ENCODE peak calls at places on chromosomes 16 and 17, in four cellular contexts. R is heart right ventricle; B is CD8-positive, alpha-beta memory T cell; Z is colonic mucosa. T is an unnamed sample.

GRCh38 chr17:82228278-82228841 is 482 bp upstream of the SLC16A3 start:
- DNase-seq in Z (peak; percentile 78), R (no peak), B (peak; percentile 67), T (no peak)

GRCh38 chr16:17177968-17178880 is 292.5 kb downstream of the XYLT1 start:
- DNase-seq in R (no peak), B (no peak), Z (no peak), T (no peak)

GRCh38 chr16:22073350-22073749 is 19.0 kb upstream of the VWA3A start:
- DNase-seq in B (no peak), Z (no peak), R (no peak), T (no peak)

GRCh38 chr16:69005641-69006355 is 99.7 kb upstream of the HAS3 start:
- DNase-seq in B (no peak), R (no peak), Z (no peak), T (no peak)

GRCh38 chr17:67974186-67974585 is 22.1 kb downstream of the C17orf58 start:
- DNase-seq in Z (peak; percentile 8), R (no peak), B (no peak), T (no peak)

GRCh38 chr16:9004183-9004582 is 40.5 kb upstream of the USP7 start:
- DNase-seq in R (no peak), Z (no peak), B (no peak), T (no peak)

GRCh38 chr17:67056746-67057490 is 12.6 kb downstream of the CACNG1 start:
- DNase-seq in B (no peak), R (no peak), Z (no peak), T (no peak)

GRCh38 chr16:48613061-48613957 is 3.3 kb upstream of the N4BP1 start:
- DNase-seq in Z (peak; percentile 58), R (no peak), B (peak; percentile 82), T (no peak)

GRCh38 chr16:3519581-3519980 is 18.8 kb downstream of the CLUAP1 start:
- DNase-seq in Z (no peak), B (no peak), R (no peak), T (no peak)

GRCh38 chr16:85210423-85211169 is 98.3 kb upstream of the CIBAR2 start:
- DNase-seq in R (no peak), B (no peak), Z (no peak), T (no peak)

GRCh38 chr16:3774819-3775218 is 57.5 kb upstream of the TRAP1 start:
- DNase-seq in R (no peak), Z (no peak), B (no peak), T (no peak)

GRCh38 chr16:80614908-80615696 is 74.3 kb downstream of the DYNLRB2 start:
- DNase-seq in B (no peak), Z (no peak), R (no peak), T (no peak)

GRCh38 chr16:11149011-11149616 is 106.9 kb downstream of the SOCS1 start:
- DNase-seq in R (no peak), Z (no peak), B (no peak), T (no peak)

GRCh38 chr17:5695480-5695879 is 111.2 kb upstream of the NLRP1 start:
- DNase-seq in Z (no peak), R (no peak), B (no peak), T (no peak)

GRCh38 chr17:78802459-78802858 is 20.4 kb upstream of the CYTH1 start:
- DNase-seq in R (no peak), Z (no peak), B (no peak), T (no peak)

GRCh38 chr17:78736526-78737079 is 45.5 kb downstream of the CYTH1 start:
- DNase-seq in Z (peak; percentile 94), B (peak; percentile 71), R (peak; percentile 79), T (peak; percentile 84)

GRCh38 chr17:30344283-30345088 is 10.6 kb upstream of the TMIGD1 start:
- DNase-seq in Z (peak; percentile 82), R (peak; percentile 56), B (no peak), T (no peak)

GRCh38 chr16:22232277-22233049 is 26.4 kb downstream of the EEF2K start:
- DNase-seq in R (no peak), Z (peak; percentile 98), B (no peak), T (no peak)

GRCh38 chr17:43979671-43980070 is 24.8 kb upstream of the NAGS start:
- DNase-seq in B (no peak), R (no peak), Z (no peak), T (no peak)

GRCh38 chr16:22397459-22397858 is 23.0 kb upstream of the CDR2 start:
- DNase-seq in B (no peak), Z (no peak), R (no peak), T (no peak)

GRCh38 chr17:77995146-77995852 is 36.8 kb downstream of the TNRC6C start:
- DNase-seq in R (peak; percentile 65), Z (no peak), B (no peak), T (peak; percentile 40)

GRCh38 chr17:74442670-74443515 is 11.0 kb downstream of the GPRC5C start:
- DNase-seq in B (no peak), Z (peak; percentile 94), R (peak; percentile 92), T (peak; percentile 63)

GRCh38 chr17:27917000-27917399 is 23.8 kb upstream of the LYRM9 start:
- DNase-seq in B (no peak), Z (no peak), R (no peak), T (no peak)

GRCh38 chr17:57075785-57076184 is 9.3 kb upstream of the AKAP1 start:
- DNase-seq in Z (no peak), R (no peak), B (no peak), T (no peak)

GRCh38 chr17:1469231-1469852 is 13.3 kb upstream of the CRK start:
- DNase-seq in R (no peak), Z (no peak), B (no peak), T (no peak)

GRCh38 chr16:25110392-25110947 is 1.1 kb upstream of the LCMT1 start:
- DNase-seq in B (no peak), R (no peak), Z (no peak), T (no peak)

GRCh38 chr17:63405741-63406261 is 40.3 kb downstream of the CYB561 start:
- DNase-seq in Z (no peak), B (peak; percentile 18), R (no peak), T (no peak)

GRCh38 chr16:65376601-65377000 is 254.7 kb upstream of the CDH11 start:
- DNase-seq in B (no peak), Z (no peak), R (no peak), T (no peak)

GRCh38 chr17:77346765-77347164 is 206.0 kb downstream of the SEC14L1 start:
- DNase-seq in B (no peak), Z (peak; percentile 11), R (no peak), T (no peak)

GRCh38 chr17:10041916-10042588 is 137.0 kb upstream of the RCVRN start:
- DNase-seq in B (no peak), Z (no peak), R (no peak), T (no peak)

GRCh38 chr16:544517-544916 is 15.7 kb upstream of the PRR35 start:
- DNase-seq in Z (no peak), R (no peak), B (no peak), T (no peak)

GRCh38 chr17:49965522-49965905 is 3.5 kb upstream of the DLX4 start:
- DNase-seq in Z (no peak), B (no peak), R (no peak), T (no peak)

GRCh38 chr16:77850637-77851330 is 62.4 kb downstream of the VAT1L start:
- DNase-seq in R (no peak), Z (no peak), B (no peak), T (no peak)

GRCh38 chr17:31371511-31372097 is 19.9 kb upstream of the RAB11FIP4 start:
- DNase-seq in R (no peak), B (no peak), Z (no peak), T (no peak)

GRCh38 chr17:31364012-31364411 is 27.5 kb upstream of the RAB11FIP4 start:
- DNase-seq in Z (no peak), R (no peak), B (no peak), T (no peak)

GRCh38 chr17:31369266-31369665 is 22.2 kb upstream of the RAB11FIP4 start:
- DNase-seq in B (no peak), R (no peak), Z (no peak), T (no peak)

GRCh38 chr17:31366088-31366487 is 25.4 kb upstream of the RAB11FIP4 start:
- DNase-seq in B (no peak), Z (no peak), R (no peak), T (no peak)
- H3K4me1 ChIP-seq in B (no peaks in the 10 kb centered on the region), Z (no peaks in the 10 kb centered on the region), R (no peaks in the 10 kb centered on the region), T (no peaks in the 10 kb centered on the region)

GRCh38 chr17:45308016-45308365 is 8.8 kb downstream of the MAP3K14 start:
- DNase-seq in B (no peak), Z (no peak), R (no peak), T (no peak)

GRCh38 chr17:45308840-45309239 is 8.0 kb downstream of the MAP3K14 start:
- DNase-seq in B (no peak), R (no peak), Z (no peak), T (no peak)

GRCh38 chr17:45306623-45307022 is 10.2 kb downstream of the MAP3K14 start:
- DNase-seq in Z (no peak), R (no peak), B (no peak), T (no peak)

GRCh38 chr17:45306094-45306493 is 10.7 kb downstream of the MAP3K14 start:
- DNase-seq in B (no peak), Z (no peak), R (no peak), T (no peak)

GRCh38 chr17:45307290-45308015 is 9.4 kb downstream of the MAP3K14 start:
- DNase-seq in B (no peak), R (no peak), Z (no peak), T (no peak)
- H3K4me1 ChIP-seq in B (peaks cover 72% of the 10 kb centered on the region), R (peaks cover 67% of the 10 kb centered on the region), Z (peaks cover 45% of the 10 kb centered on the region), T (peaks cover 18% of the 10 kb centered on the region)

DNA sequence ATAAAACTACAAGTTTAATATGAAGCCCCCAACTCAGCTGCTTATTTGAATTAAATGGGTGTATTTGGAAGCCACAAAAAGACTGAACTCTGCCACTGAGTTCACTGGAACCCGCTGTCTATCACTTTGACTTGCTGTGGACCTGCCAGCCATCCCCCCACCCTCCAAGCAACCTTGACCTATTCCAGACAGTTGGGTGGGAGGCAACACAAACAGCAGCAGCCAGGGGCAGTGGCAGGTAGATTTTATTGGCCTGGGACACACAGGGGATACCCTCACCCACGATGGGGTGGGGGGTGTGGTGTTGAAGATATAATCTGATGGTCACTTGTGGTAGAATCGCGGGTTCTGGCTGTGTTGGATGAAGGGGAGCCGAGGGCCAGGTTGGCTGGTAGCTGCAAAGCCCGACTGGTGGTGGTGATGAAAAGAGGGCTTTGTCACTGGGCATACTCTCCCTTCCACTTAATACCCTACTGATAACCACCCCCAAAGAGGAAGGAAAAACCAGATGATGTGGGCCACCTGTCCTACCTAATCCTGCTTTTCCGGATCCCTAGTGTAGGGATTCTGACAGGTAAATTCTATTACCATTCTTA is 2.6 kb downstream of the GPS2 start:
- DNase-seq in B (no peak), Z (no peak), R (no peak), T (no peak)
- H3K4me1 ChIP-seq in B (peaks cover 58% of the 10 kb centered on the region), Z (peaks cover 20% of the 10 kb centered on the region), R (peaks cover 54% of the 10 kb centered on the region), T (no peaks in the 10 kb centered on the region)

DNA sequence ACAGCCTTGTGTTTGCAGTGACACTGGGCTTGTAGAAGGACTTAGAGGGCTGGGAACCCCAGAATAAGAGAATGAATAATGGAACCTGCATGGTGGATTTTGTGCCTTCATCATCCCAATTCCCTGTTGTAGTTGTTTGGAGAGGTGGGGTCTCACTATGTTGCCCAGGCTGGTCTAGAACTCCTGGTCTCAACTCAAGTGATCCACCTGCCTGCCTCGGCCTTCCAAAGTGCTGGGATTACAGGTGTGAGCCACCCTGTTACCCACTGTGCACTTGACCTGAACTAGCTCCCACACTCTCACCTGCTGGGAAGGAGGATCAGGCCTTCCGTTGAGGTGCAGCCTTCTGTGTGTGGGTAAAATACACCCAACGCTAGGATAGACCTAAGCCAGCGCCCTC is 55.4 kb downstream of the RAP1GAP2 start:
- DNase-seq in B (no peak), R (no peak), Z (no peak), T (no peak)
- H3K4me1 ChIP-seq in B (peaks cover 19% of the 10 kb centered on the region), R (peaks cover 18% of the 10 kb centered on the region), Z (peaks cover 8% of the 10 kb centered on the region), T (peaks cover 4% of the 10 kb centered on the region)

T was measured in BE2C.